ENCODE peak calls at places on chromosomes 12 and 14, in four cellular contexts. W, D, J and N are unnamed samples. For H3K4me1, the result is how much of the 10 kb centered on the place peaks cover.

GRCh38 chr12:31589896-31590729 is 823 bp downstream of the DENND5B start:
- DNase-seq in W (peak), J (peak), D (peak), N (peak)

GRCh38 chr14:53380508-53381225 is 227.5 kb upstream of the DDHD1 start:
- DNase-seq in D (no peak), J (no peak), W (no peak), N (no peak)

GRCh38 chr14:89965839-89966238 is 10.1 kb downstream of the TDP1 start:
- DNase-seq in J (no peak), D (no peak), W (no peak), N (no peak)

GRCh38 chr14:34920339-34920738 is 45.2 kb upstream of the BAZ1A start:
- DNase-seq in D (no peak), J (no peak), W (no peak), N (no peak)

GRCh38 chr12:83462419-83462818 is 775.7 kb downstream of the TMTC2 start:
- DNase-seq in J (no peak), D (no peak), W (no peak), N (no peak)

GRCh38 chr14:100872641-100873071 is 30.9 kb downstream of the RTL1 start:
- DNase-seq in D (no peak), J (peak), W (no peak), N (no peak)

GRCh38 chr12:82973601-82974000 is 286.9 kb downstream of the TMTC2 start:
- DNase-seq in D (no peak), W (no peak), J (no peak), N (no peak)

GRCh38 chr14:50943943-50944646 is at the start of gene PYGL:
- DNase-seq in D (peak), J (peak), W (peak), N (peak)

GRCh38 chr14:92686763-92687427 is 61.5 kb downstream of the LGMN start:
- DNase-seq in W (peak), D (peak), J (peak), N (peak)

GRCh38 chr12:32493282-32493681 is 93.9 kb downstream of the FGD4 start:
- DNase-seq in W (no peak), J (no peak), D (no peak), N (no peak)

GRCh38 chr12:113727651-113728061 is 238.5 kb downstream of the RBM19 start:
- DNase-seq in D (no peak), J (no peak), W (peak), N (no peak)

GRCh38 chr14:52447236-52447635 is 105.1 kb downstream of the TXNDC16 start:
- DNase-seq in D (no peak), W (no peak), J (no peak), N (no peak)

GRCh38 chr14:61109288-61109687 is 128.2 kb downstream of the SLC38A6 start:
- DNase-seq in J (no peak), W (peak), D (no peak), N (no peak)

GRCh38 chr14:73753043-73753886 is 39.1 kb upstream of the PNMA1 start:
- DNase-seq in D (peak), J (peak), W (no peak), N (peak)

GRCh38 chr14:58826845-58827686 is 189.3 kb downstream of the DACT1 start:
- DNase-seq in W (no peak), D (no peak), J (no peak), N (no peak)
- H3K4me3 ChIP-seq in W (no peak), D (no peak), J (no peak), N (no peak)

GRCh38 chr12:1588574-1588944 is 5.8 kb downstream of the FBXL14 start:
- DNase-seq in J (no peak), D (no peak), W (no peak), N (no peak)

GRCh38 chr12:1590083-1590979 is 4.0 kb downstream of the FBXL14 start:
- DNase-seq in D (peak), J (peak), W (peak), N (no peak)

GRCh38 chr12:1591543-1591942 is 2.8 kb downstream of the FBXL14 start:
- DNase-seq in D (no peak), W (no peak), J (no peak), N (no peak)

GRCh38 chr12:1591029-1591428 is 3.4 kb downstream of the FBXL14 start:
- DNase-seq in J (no peak), D (no peak), W (peak), N (peak)

DNA sequence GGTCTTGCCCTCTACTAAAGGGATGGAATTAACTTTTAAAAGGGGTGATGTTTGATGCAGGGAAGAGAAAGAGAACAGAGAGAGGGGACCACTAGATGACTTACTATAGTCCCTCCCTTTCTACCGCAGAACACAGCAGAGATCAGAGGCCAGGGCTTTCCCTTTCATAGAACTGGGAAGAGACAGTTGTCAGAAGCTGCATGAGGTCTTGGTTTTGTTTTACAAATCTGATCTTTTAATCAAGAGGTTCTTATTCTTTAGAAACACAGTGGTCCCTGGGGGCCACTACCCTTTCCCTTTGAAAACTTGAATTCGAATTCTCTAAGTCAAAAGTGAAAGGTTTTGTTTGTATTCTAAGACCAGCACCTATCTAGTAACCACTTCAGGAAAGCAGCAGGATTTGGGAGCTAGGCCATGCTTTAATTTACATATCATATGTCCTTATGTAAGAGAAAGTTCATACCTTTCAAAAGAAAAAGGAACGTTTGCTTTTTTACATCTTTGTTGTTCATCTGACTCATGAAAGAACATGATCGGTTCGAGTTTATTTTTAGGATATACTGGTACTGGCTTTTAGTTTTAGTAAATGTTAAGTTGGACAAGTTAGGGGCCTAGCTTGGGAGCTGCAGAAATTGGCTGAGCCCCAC is 6.3 kb downstream of the FBXL14 start:
- DNase-seq in W (no peak), D (no peak), J (no peak), N (no peak)
- H3K4me1 ChIP-seq in W (half or more), D (half or more), J (under half), N (half or more)

GRCh38 chr14:39265741-39266588 is 32.2 kb downstream of the MIA2 start:
- DNase-seq in D (no peak), W (no peak), J (no peak), N (no peak)

GRCh38 chr14:39264558-39264957 is 30.8 kb downstream of the MIA2 start:
- DNase-seq in W (no peak), D (no peak), J (no peak), N (no peak)

GRCh38 chr14:39264057-39264456 is 30.3 kb downstream of the MIA2 start:
- DNase-seq in W (no peak), J (no peak), D (no peak), N (no peak)

GRCh38 chr14:39266589-39266870 is 32.8 kb downstream of the MIA2 start:
- DNase-seq in W (peak), J (peak), D (peak), N (no peak)

GRCh38 chr14:39265032-39265431 is 31.3 kb downstream of the MIA2 start:
- DNase-seq in D (no peak), J (no peak), W (peak), N (no peak)
- H3K4me3 ChIP-seq in D (no peak), J (peak), W (peak), N (no peak)

DNA sequence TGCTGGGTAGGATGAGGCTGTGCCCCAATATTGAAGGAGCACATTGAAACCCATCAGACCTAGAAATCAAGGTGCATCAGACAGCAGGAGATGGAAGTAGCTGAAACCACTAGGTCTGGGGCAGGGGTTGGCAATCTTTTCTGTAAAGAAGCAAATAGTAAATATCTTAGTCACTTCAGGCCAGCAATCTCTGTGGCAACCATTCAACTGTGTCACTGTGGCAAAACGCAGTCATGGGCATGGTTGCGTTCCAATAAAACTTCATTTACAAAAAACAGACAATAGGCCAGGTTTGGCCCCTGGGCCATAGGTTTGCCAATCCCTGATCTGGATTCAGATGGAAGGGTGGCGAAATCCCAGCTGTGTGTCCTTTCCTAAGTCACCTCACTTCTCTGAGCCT is 397.3 kb downstream of the MED13L start:
- DNase-seq in D (no peak), W (no peak), J (no peak), N (no peak)
- H3K4me1 ChIP-seq in D (under half), W (under half), J (under half), N (under half)

DNA sequence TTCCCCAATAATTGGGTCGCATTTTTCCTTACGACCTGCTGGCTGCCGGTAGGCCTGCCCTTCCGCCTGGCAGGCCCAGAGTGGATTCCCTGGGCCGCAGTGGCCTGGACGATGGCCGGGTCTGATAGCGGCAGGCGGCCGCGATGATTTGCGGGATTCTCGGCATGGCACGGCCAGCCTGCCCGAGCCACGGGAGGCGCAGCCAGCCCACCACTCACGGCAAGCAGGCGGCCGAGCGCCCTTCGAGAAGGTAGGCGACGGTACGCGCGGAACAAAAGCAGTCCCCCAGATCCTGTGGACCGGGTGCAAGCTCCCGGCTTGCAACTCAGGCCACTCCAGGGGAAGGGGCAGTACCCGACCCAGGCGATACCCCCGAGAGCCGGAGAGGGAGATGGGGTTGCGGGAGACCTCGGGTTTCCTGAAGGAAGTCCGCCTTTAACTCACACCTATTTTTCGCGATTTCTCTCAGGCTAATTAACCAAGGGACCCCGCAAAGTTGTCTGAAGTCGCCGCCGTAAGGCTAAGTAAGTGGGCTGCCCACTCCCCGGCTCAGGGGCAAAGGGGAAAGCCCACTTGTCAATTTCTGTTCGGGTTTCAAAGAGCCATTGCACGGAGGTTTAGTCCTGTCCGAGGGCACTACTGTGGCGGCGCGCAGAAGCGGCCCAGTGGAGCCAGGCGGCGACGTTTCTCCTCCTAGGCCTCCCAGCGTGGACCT is 1.4 kb upstream of the GSC start:
- DNase-seq in J (no peak), D (no peak), W (no peak), N (no peak)
- H3K4me3 ChIP-seq in J (no peak), D (no peak), W (no peak), N (no peak)

GRCh38 chr14:103125098-103126070 is 2.1 kb downstream of the TNFAIP2 start:
- DNase-seq in D (no peak), J (peak), W (no peak), N (no peak)
- H3K4me1 ChIP-seq in D (under half), J (under half), W (half or more), N (under half)

GRCh38 chr14:102594514-102595175 is 2.2 kb downstream of the RCOR1 start:
- DNase-seq in J (peak), D (peak), W (peak), N (peak)
- H3K4me3 ChIP-seq in J (no peak), D (no peak), W (peak), N (no peak)

GRCh38 chr12:49767333-49767732 is 26.0 kb downstream of the TMBIM6 start:
- DNase-seq in W (no peak), D (no peak), J (no peak), N (no peak)

GRCh38 chr12:49763006-49763591 is 21.7 kb downstream of the TMBIM6 start:
- DNase-seq in J (peak), W (peak), D (peak), N (peak)

GRCh38 chr12:49762468-49762847 is 21.1 kb downstream of the TMBIM6 start:
- DNase-seq in J (no peak), W (no peak), D (no peak), N (peak)

GRCh38 chr12:49764126-49764525 is 22.8 kb downstream of the TMBIM6 start:
- DNase-seq in J (no peak), D (no peak), W (no peak), N (no peak)

GRCh38 chr12:49766115-49766455 is 24.7 kb downstream of the TMBIM6 start:
- DNase-seq in W (no peak), J (no peak), D (no peak), N (no peak)
- H3K4me1 ChIP-seq in W (under half), J (under half), D (under half), N (half or more)

GRCh38 chr14:106843376-106843775 is 1317.0 kb downstream of the TMEM121 start:
- DNase-seq in J (no peak), D (no peak), W (no peak), N (no peak)

GRCh38 chr14:106845286-106846087 is 1319.1 kb downstream of the TMEM121 start:
- DNase-seq in W (no peak), J (no peak), D (peak), N (peak)

GRCh38 chr14:106843951-106844483 is 1317.6 kb downstream of the TMEM121 start:
- DNase-seq in W (no peak), D (peak), J (no peak), N (peak)

GRCh38 chr14:106846218-106846617 is 1319.8 kb downstream of the TMEM121 start:
- DNase-seq in W (peak), J (no peak), D (no peak), N (no peak)

GRCh38 chr14:106844608-106845285 is 1318.4 kb downstream of the TMEM121 start:
- DNase-seq in D (peak), W (no peak), J (peak), N (peak)
- H3K4me3 ChIP-seq in D (peak), W (peak), J (no peak), N (peak)